ENCODE peak calls at places on chromosome 6, in five cellular contexts. I is HuH-7; T is colonic mucosa; N is stimulated activated CD4-positive, alpha-beta T cell treated with anti-CD3 and anti-CD28 coated beads, Interleukin-12 subunit alpha, Interleukin-12 subunit beta, amount 100 ng/mL, for 24 hours; O is activated naive CD4-positive, alpha-beta T cell treated with Interleukin-2 at 50 U/mL for 16 hours. K is an unnamed sample.

GRCh38 chr6:137323860-137324259 is 104.7 kb upstream of the IFNGR1 start:
- DNase-seq in O (no peak), N (no peak), I (no peak), T (no peak), K (no peak)

GRCh38 chr6:30556714-30556963 is 350 bp upstream of the GNL1 start:
- DNase-seq in I (no peak), T (peak), N (no peak), O (peak), K (peak)

GRCh38 chr6:145705561-145705960 is 29.8 kb downstream of the EPM2A start:
- DNase-seq in N (no peak), I (no peak), T (no peak), O (no peak), K (no peak)

GRCh38 chr6:16562498-16562897 is 198.8 kb downstream of the ATXN1 start:
- DNase-seq in I (no peak), T (no peak), N (no peak), O (no peak), K (no peak)

GRCh38 chr6:121503633-121504032 is 68.2 kb downstream of the GJA1 start:
- DNase-seq in N (no peak), T (no peak), O (no peak), I (no peak), K (no peak)

GRCh38 chr6:105781248-105781647 is 304.9 kb upstream of the PRDM1 start:
- DNase-seq in I (no peak), N (peak), O (peak), T (no peak), K (no peak)

GRCh38 chr6:166173292-166173951 is 5.8 kb upstream of the TBXT start:
- DNase-seq in O (no peak), I (no peak), T (no peak), N (no peak), K (no peak)

GRCh38 chr6:136408205-136408604 is 118.6 kb upstream of the BCLAF1 start:
- DNase-seq in O (no peak), T (no peak), N (no peak), I (no peak), K (no peak)

GRCh38 chr6:166940643-166941068 is 15.7 kb downstream of the RNASET2 start:
- DNase-seq in O (no peak), T (peak), I (no peak), N (no peak), K (no peak)

GRCh38 chr6:136547336-136547735 is 2.9 kb downstream of the MAP7 start:
- DNase-seq in O (no peak), N (no peak), I (peak), T (no peak), K (no peak)

GRCh38 chr6:169701218-169701952 is 444 bp downstream of the WDR27 start:
- DNase-seq in I (peak), N (no peak), O (no peak), T (peak), K (no peak)

GRCh38 chr6:19997104-19997503 is 159.9 kb downstream of the ID4 start:
- DNase-seq in N (no peak), T (no peak), O (no peak), I (no peak), K (no peak)

GRCh38 chr6:96184798-96185197 is 169.0 kb downstream of the FUT9 start:
- DNase-seq in I (no peak), N (no peak), O (no peak), T (no peak), K (no peak)

GRCh38 chr6:112331306-112331705 is 15.8 kb upstream of the RFPL4B start:
- DNase-seq in O (no peak), I (no peak), N (no peak), T (no peak), K (no peak)

GRCh38 chr6:18389479-18389878 is 2.3 kb downstream of the RNF144B start:
- DNase-seq in N (no peak), O (no peak), I (no peak), T (no peak), K (no peak)

GRCh38 chr6:157092736-157093135 is 230.6 kb downstream of the TMEM242 start:
- DNase-seq in I (no peak), T (no peak), N (no peak), O (no peak), K (no peak)

GRCh38 chr6:123575218-123575617 is 61.5 kb downstream of the TRDN start:
- DNase-seq in T (no peak), I (no peak), N (no peak), O (no peak), K (no peak)

GRCh38 chr6:166618866-166619761 is 7.9 kb downstream of the RPS6KA2 start:
- DNase-seq in O (no peak), T (peak), I (no peak), N (no peak), K (no peak)

GRCh38 chr6:35519313-35520015 is 6.8 kb upstream of the TULP1 start:
- DNase-seq in N (no peak), T (no peak), O (no peak), I (no peak), K (no peak)

GRCh38 chr6:165519316-165519715 is 143.7 kb downstream of the PDE10A start:
- DNase-seq in T (no peak), N (no peak), I (no peak), O (no peak), K (no peak)

GRCh38 chr6:47161176-47161687 is 119.1 kb upstream of the ADGRF1 start:
- DNase-seq in O (no peak), T (peak), N (no peak), I (no peak), K (no peak)

GRCh38 chr6:18640134-18640533 is 253.0 kb downstream of the RNF144B start:
- DNase-seq in O (no peak), N (no peak), I (no peak), T (no peak), K (no peak)

GRCh38 chr6:29791786-29792122 is 35.9 kb upstream of the HLA-G start:
- DNase-seq in O (no peak), I (no peak), N (no peak), T (peak), K (no peak)

GRCh38 chr6:71260205-71260604 is 28.4 kb upstream of the OGFRL1 start:
- DNase-seq in O (no peak), T (no peak), N (no peak), I (no peak), K (no peak)

GRCh38 chr6:23611776-23612381 is 514.1 kb upstream of the NRSN1 start:
- DNase-seq in T (no peak), N (no peak), O (no peak), I (no peak), K (no peak)

GRCh38 chr6:53369051-53369450 is 20.3 kb upstream of the ELOVL5 start:
- DNase-seq in I (no peak), N (no peak), T (no peak), O (no peak), K (no peak)

GRCh38 chr6:131372535-131372934 is 200.5 kb upstream of the ARG1 start:
- DNase-seq in I (no peak), N (no peak), O (no peak), T (no peak), K (no peak)

GRCh38 chr6:19380287-19380686 is 456.9 kb upstream of the ID4 start:
- DNase-seq in O (no peak), I (no peak), N (no peak), T (no peak), K (no peak)

GRCh38 chr6:41467106-41467505 is 79.1 kb upstream of the FOXP4 start:
- DNase-seq in N (no peak), T (no peak), O (no peak), I (no peak), K (no peak)

GRCh38 chr6:134935076-134935475 is 14.8 kb downstream of the ALDH8A1 start:
- DNase-seq in I (no peak), T (no peak), N (no peak), O (no peak), K (no peak)

GRCh38 chr6:39107641-39108040 is 7.3 kb downstream of the SAYSD1 start:
- DNase-seq in T (no peak), I (no peak), N (no peak), O (no peak), K (no peak)

GRCh38 chr6:166671434-166672061 is 44.5 kb upstream of the RPS6KA2 start:
- DNase-seq in T (no peak), N (no peak), O (no peak), I (no peak), K (no peak)

GRCh38 chr6:139475231-139475630 is 100.8 kb upstream of the CITED2 start:
- DNase-seq in O (no peak), N (no peak), I (no peak), T (no peak), K (no peak)

GRCh38 chr6:57017069-57017468 is 29.4 kb upstream of the KIAA1586 start:
- DNase-seq in O (no peak), I (no peak), N (no peak), T (no peak), K (no peak)